ENCODE peak calls at places on chromosomes 12 and 14, in six cellular contexts. One of them, this sample, is unnamed.

GRCh38 chr14:101739446-101740141 is 21.9 kb upstream of the PPP2R5C start:
- DNase-seq in NB4: no peak
- DNase-seq in HepG2: no peak
- DNase-seq in GM12878: no peak
- DNase-seq in A549: no peak
- DNase-seq in K562: no peak
- DNase-seq in this sample: no peak

GRCh38 chr12:53221203-53222076 is 10.6 kb downstream of the RARG start:
- DNase-seq in GM12878: no peak
- DNase-seq in NB4: peak
- DNase-seq in HepG2: peak
- DNase-seq in K562: peak
- DNase-seq in A549: peak
- DNase-seq in this sample: peak

GRCh38 chr14:42248131-42248530 is 641.5 kb downstream of the LRFN5 start:
- DNase-seq in HepG2: no peak
- DNase-seq in GM12878: no peak
- DNase-seq in NB4: no peak
- DNase-seq in A549: no peak
- DNase-seq in K562: no peak
- DNase-seq in this sample: no peak

GRCh38 chr14:102795060-102795925 is 18.0 kb downstream of the TRAF3 start:
- DNase-seq in GM12878: no peak
- DNase-seq in K562: peak
- DNase-seq in NB4: peak
- DNase-seq in A549: peak
- DNase-seq in HepG2: peak
- DNase-seq in this sample: peak

GRCh38 chr12:119259483-119259882 is 75.0 kb upstream of the CCDC60 start:
- DNase-seq in A549: no peak
- DNase-seq in K562: no peak
- DNase-seq in NB4: no peak
- DNase-seq in GM12878: no peak
- DNase-seq in HepG2: no peak
- DNase-seq in this sample: no peak

GRCh38 chr12:130982565-130983225 is 29.0 kb downstream of the ADGRD1 start:
- DNase-seq in GM12878: no peak
- DNase-seq in K562: no peak
- DNase-seq in NB4: no peak
- DNase-seq in HepG2: no peak
- DNase-seq in A549: no peak
- DNase-seq in this sample: no peak

GRCh38 chr12:30694971-30695326 is 720 bp downstream of the IPO8 start:
- DNase-seq in A549: peak
- DNase-seq in K562: peak
- DNase-seq in NB4: peak
- DNase-seq in HepG2: peak
- DNase-seq in GM12878: no peak
- DNase-seq in this sample: peak

GRCh38 chr12:53981652-53982565 is 3.0 kb upstream of the HOXC10 start:
- DNase-seq in A549: no peak
- DNase-seq in NB4: no peak
- DNase-seq in K562: no peak
- DNase-seq in HepG2: no peak
- DNase-seq in GM12878: no peak
- DNase-seq in this sample: no peak

GRCh38 chr12:55931780-55932545 is 1.0 kb downstream of the DGKA start:
- DNase-seq in HepG2: no peak
- DNase-seq in GM12878: no peak
- DNase-seq in K562: peak
- DNase-seq in A549: peak
- DNase-seq in NB4: peak
- DNase-seq in this sample: peak

GRCh38 chr12:111347891-111348644 is 20.8 kb downstream of the PHETA1 start:
- DNase-seq in A549: no peak
- DNase-seq in K562: no peak
- DNase-seq in HepG2: no peak
- DNase-seq in GM12878: no peak
- DNase-seq in NB4: no peak
- DNase-seq in this sample: no peak

GRCh38 chr12:110149104-110149660 is 25.0 kb downstream of the IFT81 start:
- DNase-seq in K562: no peak
- DNase-seq in NB4: no peak
- DNase-seq in GM12878: peak
- DNase-seq in A549: no peak
- DNase-seq in HepG2: no peak
- DNase-seq in this sample: no peak

GRCh38 chr14:105884808-105885281 is 358.5 kb downstream of the TMEM121 start:
- DNase-seq in K562: no peak
- DNase-seq in HepG2: no peak
- DNase-seq in A549: no peak
- DNase-seq in NB4: no peak
- DNase-seq in GM12878: no peak
- DNase-seq in this sample: no peak

GRCh38 chr12:12350868-12351463 is 924 bp upstream of the MANSC1 start:
- DNase-seq in HepG2: peak
- DNase-seq in A549: no peak
- DNase-seq in NB4: no peak
- DNase-seq in K562: no peak
- DNase-seq in GM12878: no peak
- DNase-seq in this sample: no peak

GRCh38 chr12:39503445-39503844 is 60.5 kb upstream of the KIF21A start:
- DNase-seq in NB4: no peak
- DNase-seq in K562: no peak
- DNase-seq in A549: peak
- DNase-seq in HepG2: no peak
- DNase-seq in GM12878: no peak
- DNase-seq in this sample: peak

GRCh38 chr14:94514351-94514750 is 5.1 kb upstream of the SERPINA12 start:
- DNase-seq in NB4: no peak
- DNase-seq in HepG2: no peak
- DNase-seq in GM12878: no peak
- DNase-seq in K562: no peak
- DNase-seq in A549: no peak
- DNase-seq in this sample: no peak

GRCh38 chr14:54002653-54003052 is 46.0 kb upstream of the BMP4 start:
- DNase-seq in NB4: no peak
- DNase-seq in K562: no peak
- DNase-seq in HepG2: no peak
- DNase-seq in A549: no peak
- DNase-seq in GM12878: no peak
- DNase-seq in this sample: no peak

GRCh38 chr14:52227559-52228222 is 39.8 kb upstream of the PTGDR start:
- DNase-seq in K562: no peak
- DNase-seq in NB4: no peak
- DNase-seq in GM12878: no peak
- DNase-seq in A549: no peak
- DNase-seq in HepG2: no peak
- DNase-seq in this sample: no peak

GRCh38 chr14:46074061-46074460 is 577.5 kb downstream of the RPL10L start:
- DNase-seq in A549: no peak
- DNase-seq in K562: no peak
- DNase-seq in GM12878: no peak
- DNase-seq in HepG2: no peak
- DNase-seq in NB4: no peak
- DNase-seq in this sample: no peak

GRCh38 chr12:5907812-5908211 is 37.2 kb downstream of the ANO2 start:
- DNase-seq in K562: no peak
- DNase-seq in GM12878: no peak
- DNase-seq in HepG2: no peak
- DNase-seq in A549: no peak
- DNase-seq in NB4: peak
- DNase-seq in this sample: no peak

GRCh38 chr14:38837333-38838048 is 265.5 kb downstream of the SEC23A start:
- DNase-seq in A549: no peak
- DNase-seq in HepG2: no peak
- DNase-seq in GM12878: no peak
- DNase-seq in NB4: no peak
- DNase-seq in K562: no peak
- DNase-seq in this sample: no peak
- TF ChIP-seq MYC in A549: no peak
- TF ChIP-seq MYC in HepG2: no peak
- TF ChIP-seq MYC in GM12878: no peak
- TF ChIP-seq MYC in NB4: no peak
- TF ChIP-seq MYC in K562: no peak
- TF ChIP-seq MYC in this sample: no peak

GRCh38 chr14:100106260-100106659 is 41.0 kb downstream of the EVL start:
- DNase-seq in A549: no peak
- DNase-seq in GM12878: no peak
- DNase-seq in HepG2: no peak
- DNase-seq in NB4: no peak
- DNase-seq in K562: no peak
- DNase-seq in this sample: no peak

GRCh38 chr14:100103261-100104005 is 38.2 kb downstream of the EVL start:
- DNase-seq in HepG2: no peak
- DNase-seq in K562: no peak
- DNase-seq in GM12878: no peak
- DNase-seq in A549: no peak
- DNase-seq in NB4: no peak
- DNase-seq in this sample: peak

GRCh38 chr14:100104006-100104352 is 38.8 kb downstream of the EVL start:
- DNase-seq in K562: no peak
- DNase-seq in NB4: no peak
- DNase-seq in A549: no peak
- DNase-seq in HepG2: no peak
- DNase-seq in GM12878: no peak
- DNase-seq in this sample: no peak

GRCh38 chr14:100105357-100106169 is 40.3 kb downstream of the EVL start:
- DNase-seq in A549: no peak
- DNase-seq in NB4: no peak
- DNase-seq in K562: no peak
- DNase-seq in GM12878: no peak
- DNase-seq in HepG2: no peak
- DNase-seq in this sample: no peak

GRCh38 chr14:100104523-100105300 is 39.5 kb downstream of the EVL start:
- DNase-seq in HepG2: no peak
- DNase-seq in GM12878: no peak
- DNase-seq in A549: no peak
- DNase-seq in NB4: no peak
- DNase-seq in K562: no peak
- DNase-seq in this sample: peak
- TF ChIP-seq CTCF in HepG2: no peak
- TF ChIP-seq CTCF in GM12878: no peak
- TF ChIP-seq CTCF in A549: no peak
- TF ChIP-seq CTCF in NB4: peak
- TF ChIP-seq CTCF in K562: no peak
- TF ChIP-seq CTCF in this sample: no peak

DNA sequence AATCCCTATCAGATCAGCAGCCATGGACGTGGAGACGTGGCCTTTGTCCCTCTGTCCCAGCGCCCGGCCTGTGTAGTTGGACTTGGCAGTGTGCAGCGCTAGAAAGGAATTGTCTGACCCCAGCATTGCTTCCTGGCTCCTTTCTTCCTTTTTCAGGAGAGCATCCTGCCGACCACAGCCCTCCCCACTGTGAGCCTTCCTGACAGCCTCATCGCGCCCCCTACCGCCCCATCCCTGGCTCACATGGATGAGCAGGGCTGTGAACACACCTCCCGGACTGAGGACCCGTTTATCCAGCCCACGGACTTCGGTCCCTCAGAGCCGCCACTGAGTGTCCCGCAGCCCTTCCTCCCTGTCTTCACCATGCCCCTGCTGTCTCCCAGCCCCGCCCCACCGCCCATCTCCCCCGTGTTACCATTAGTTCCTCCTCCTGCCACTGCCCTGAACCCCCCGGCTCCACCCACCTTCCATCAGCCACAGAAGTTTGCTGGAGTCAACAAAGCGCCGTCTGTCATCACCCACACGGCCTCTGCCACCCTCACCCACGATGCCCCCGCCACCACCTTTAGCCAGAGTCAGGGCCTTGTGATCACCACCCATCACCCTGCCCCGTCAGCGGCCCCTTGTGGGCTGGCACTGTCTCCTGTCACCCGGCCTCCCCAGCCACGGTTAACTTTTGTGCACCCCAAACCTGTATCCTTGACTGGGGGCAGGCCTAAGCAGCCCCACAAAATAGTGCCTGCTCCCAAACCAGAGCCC is 40.6 kb downstream of the IL31 start:
- DNase-seq in K562: no peak
- DNase-seq in HepG2: no peak
- DNase-seq in A549: no peak
- DNase-seq in NB4: no peak
- DNase-seq in GM12878: no peak
- DNase-seq in this sample: peak
- TF ChIP-seq MYC in K562: no peak
- TF ChIP-seq MYC in HepG2: no peak
- TF ChIP-seq MYC in A549: no peak
- TF ChIP-seq MYC in NB4: no peak
- TF ChIP-seq MYC in GM12878: no peak
- TF ChIP-seq MYC in this sample: no peak

GRCh38 chr14:104577457-104578301 is 1.9 kb upstream of the C14orf180 start:
- DNase-seq in HepG2: no peak
- DNase-seq in NB4: no peak
- DNase-seq in K562: peak
- DNase-seq in GM12878: no peak
- DNase-seq in A549: no peak
- DNase-seq in this sample: no peak

GRCh38 chr14:104579507-104579906 is at the start of gene C14orf180:
- DNase-seq in GM12878: no peak
- DNase-seq in NB4: no peak
- DNase-seq in K562: no peak
- DNase-seq in A549: no peak
- DNase-seq in HepG2: no peak
- DNase-seq in this sample: no peak

GRCh38 chr14:104574978-104575377 is 4.6 kb upstream of the C14orf180 start:
- DNase-seq in K562: no peak
- DNase-seq in HepG2: no peak
- DNase-seq in A549: no peak
- DNase-seq in GM12878: no peak
- DNase-seq in NB4: no peak
- DNase-seq in this sample: no peak

GRCh38 chr14:104574536-104574935 is 5.0 kb upstream of the C14orf180 start:
- DNase-seq in A549: no peak
- DNase-seq in NB4: no peak
- DNase-seq in GM12878: no peak
- DNase-seq in HepG2: no peak
- DNase-seq in K562: no peak
- DNase-seq in this sample: no peak

DNA sequence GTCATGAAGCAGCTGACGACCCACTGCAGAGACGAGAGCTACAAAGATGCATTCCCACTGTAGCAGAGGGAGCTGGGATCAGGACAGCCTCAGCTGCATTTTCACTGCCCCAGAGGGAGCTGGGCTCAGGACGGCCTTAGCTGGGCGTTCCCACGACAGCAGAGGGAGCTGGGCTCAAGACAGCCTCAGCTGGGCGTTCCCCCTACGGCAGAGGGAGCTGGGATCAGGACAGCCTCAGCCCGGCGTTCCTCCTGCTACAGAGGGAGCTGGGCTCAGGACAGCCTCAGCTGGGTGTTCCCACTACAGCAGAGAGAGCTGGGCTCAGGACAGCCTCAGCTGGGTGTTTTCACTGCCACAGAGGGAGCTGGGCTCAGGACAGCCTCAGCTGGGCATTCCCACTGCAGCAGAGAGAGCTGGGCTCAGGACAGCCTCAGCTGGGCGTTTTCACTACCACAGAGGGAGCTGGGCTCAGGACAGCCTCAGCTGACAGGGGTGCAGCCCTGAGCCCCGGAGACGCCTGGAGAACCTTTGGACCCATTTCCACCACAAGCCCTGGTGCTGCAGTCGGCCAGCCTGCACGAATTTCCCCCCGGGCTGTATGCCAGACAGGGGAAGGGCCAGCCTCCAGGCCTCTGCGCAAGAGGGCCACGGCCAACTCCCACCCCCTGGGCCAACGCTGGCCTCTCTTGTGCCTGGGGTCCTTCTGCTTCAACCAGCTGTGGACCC is 2.8 kb upstream of the C14orf180 start:
- DNase-seq in GM12878: no peak
- DNase-seq in A549: no peak
- DNase-seq in HepG2: peak
- DNase-seq in NB4: no peak
- DNase-seq in K562: no peak
- DNase-seq in this sample: no peak
- TF ChIP-seq CTCF in GM12878: no peak
- TF ChIP-seq CTCF in A549: no peak
- TF ChIP-seq CTCF in HepG2: no peak
- TF ChIP-seq CTCF in NB4: no peak
- TF ChIP-seq CTCF in K562: no peak
- TF ChIP-seq CTCF in this sample: no peak

This sample was measured in endothelial cell of umbilical vein.